ENCODE peak calls at places on chromosomes 4 and X, in five cellular contexts. E is CD8-positive, alpha-beta memory T cell; N is sigmoid colon; O is H1; B is neural progenitor cell. K is an unnamed sample.

GRCh38 chrX:23787745-23788118 is 4.8 kb downstream of the SAT1 start:
- DNase-seq in E (no peak), N (no peak), O (no peak), B (no peak), K (no peak)

GRCh38 chrX:64190136-64190740 is 15.3 kb downstream of the AMER1 start:
- DNase-seq in E (no peak), N (no peak), O (no peak), B (no peak), K (no peak)

GRCh38 chr4:13349096-13349495 is 135.0 kb downstream of the RAB28 start:
- DNase-seq in E (no peak), N (no peak), O (no peak), B (no peak), K (no peak)

GRCh38 chr4:139665690-139666529 is at the start of gene MGST2:
- DNase-seq in E (peak; percentile 12), N (peak; percentile 82), O (no peak), B (peak; percentile 73), K (peak; percentile 47)

GRCh38 chrX:132833373-132833772 is 125.1 kb downstream of the HS6ST2 start:
- DNase-seq in E (no peak), N (no peak), O (no peak), B (no peak), K (no peak)

GRCh38 chr4:163273922-163274321 is 58.5 kb downstream of the NPY1R start:
- DNase-seq in E (no peak), N (no peak), O (no peak), B (no peak), K (no peak)

GRCh38 chr4:105495667-105496066 is 21.8 kb upstream of the PPA2 start:
- DNase-seq in E (no peak), N (no peak), O (no peak), B (no peak), K (no peak)

GRCh38 chr4:128285085-128286023 is 2.3 kb downstream of the PGRMC2 start:
- DNase-seq in E (no peak), N (no peak), O (no peak), B (no peak), K (no peak)

GRCh38 chr4:145417348-145418130 is 64.1 kb upstream of the SMAD1 start:
- DNase-seq in E (no peak), N (no peak), O (no peak), B (no peak), K (no peak)

GRCh38 chr4:99135541-99136173 is 8.4 kb downstream of the ADH4 start:
- DNase-seq in E (no peak), N (no peak), O (no peak), B (no peak), K (no peak)
- H3K36me3 ChIP-seq in E (no peaks in the 10 kb centered on the region), N (no peaks in the 10 kb centered on the region), O (no peaks in the 10 kb centered on the region), B (no peaks in the 10 kb centered on the region), K (no peaks in the 10 kb centered on the region)

GRCh38 chr4:38909015-38909414 is 41.4 kb downstream of the FAM114A1 start:
- DNase-seq in E (no peak), N (no peak), O (no peak), B (no peak), K (no peak)
- H3K36me3 ChIP-seq in E (no peaks in the 10 kb centered on the region), N (peaks cover 63% of the 10 kb centered on the region), O (no peaks in the 10 kb centered on the region), B (no peaks in the 10 kb centered on the region), K (peaks cover 60% of the 10 kb centered on the region)

GRCh38 chr4:183691897-183692296 is 32.8 kb downstream of the TRAPPC11 start:
- DNase-seq in E (no peak), N (no peak), O (no peak), B (no peak), K (no peak)
- H3K36me3 ChIP-seq in E (peaks cover 48% of the 10 kb centered on the region), N (peaks cover 35% of the 10 kb centered on the region), O (peaks cover 35% of the 10 kb centered on the region), B (peaks cover 10% of the 10 kb centered on the region), K (no peaks in the 10 kb centered on the region)

DNA sequence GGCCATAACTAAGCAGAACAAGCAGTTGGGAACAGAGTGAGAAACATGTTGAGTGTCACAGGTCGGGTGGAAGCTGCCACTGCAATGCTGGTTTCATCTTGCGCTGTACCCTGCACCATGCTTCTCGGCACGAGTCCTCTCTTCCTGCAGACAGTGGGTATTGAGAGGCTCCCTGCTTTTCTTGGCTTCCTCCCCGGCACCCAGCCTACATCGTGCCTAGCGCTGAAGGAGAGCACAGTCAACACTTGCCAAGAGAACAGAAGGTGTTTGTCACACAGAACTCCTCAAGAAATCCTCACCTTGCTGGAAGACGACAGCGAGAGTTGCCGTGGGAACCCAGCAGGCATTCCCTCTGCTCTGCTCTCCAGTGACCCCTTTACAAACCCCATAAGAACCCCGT is 53.6 kb downstream of the EVC2 start:
- DNase-seq in E (no peak), N (no peak), O (no peak), B (no peak), K (no peak)
- H3K36me3 ChIP-seq in E (no peaks in the 10 kb centered on the region), N (peaks cover 13% of the 10 kb centered on the region), O (no peaks in the 10 kb centered on the region), B (no peaks in the 10 kb centered on the region), K (no peaks in the 10 kb centered on the region)

DNA sequence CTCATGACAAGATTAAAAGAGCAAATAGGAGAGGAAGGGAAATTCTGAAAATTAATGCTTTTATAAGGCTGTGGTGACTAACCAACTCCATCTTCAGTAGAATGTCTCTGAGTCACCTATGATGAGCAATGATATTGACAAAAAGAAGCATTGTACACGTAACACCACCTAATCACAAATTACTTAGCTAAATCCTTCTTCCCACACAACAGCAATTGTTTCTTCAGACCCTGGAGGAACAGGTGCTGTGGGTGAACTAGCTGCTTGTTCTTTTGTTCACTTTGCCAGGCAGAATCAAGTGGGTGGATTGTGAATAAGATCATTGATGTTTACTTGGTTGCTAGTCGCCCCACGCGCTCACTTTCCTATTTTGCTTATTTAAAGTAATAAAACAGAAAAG is 315.5 kb downstream of the CAMK2D start:
- DNase-seq in E (no peak), N (no peak), O (no peak), B (peak; percentile 31), K (no peak)
- H3K36me3 ChIP-seq in E (no peaks in the 10 kb centered on the region), N (no peaks in the 10 kb centered on the region), O (no peaks in the 10 kb centered on the region), B (no peaks in the 10 kb centered on the region), K (no peaks in the 10 kb centered on the region)

K was measured in Peyer's patch.